ENCODE peak calls at places on chromosomes 3 and 15, in six cellular contexts. K is aorta, A is brain microvascular endothelial cell, F is ascending aorta, H is AG04449, T is AG10803. S is an unnamed sample.

GRCh38 chr3:81195483-81195882 is 566.0 kb downstream of the GBE1 start:
- DNase-seq in F (no peak), T (no peak), A (no peak), H (no peak), K (no peak), S (no peak)

GRCh38 chr3:193831495-193832455 is 238.8 kb downstream of the OPA1 start:
- DNase-seq in A (no peak), F (no peak), H (no peak), T (no peak), K (no peak), S (no peak)

GRCh38 chr15:73601449-73602425 is 31.5 kb downstream of the NPTN start:
- DNase-seq in A (peak), F (no peak), H (no peak), K (peak), T (peak), S (no peak)

GRCh38 chr15:33031324-33031736 is 163.2 kb downstream of the FMN1 start:
- DNase-seq in F (no peak), H (no peak), T (peak), K (no peak), A (peak), S (no peak)

GRCh38 chr3:82496890-82497560 is 735.6 kb upstream of the GBE1 start:
- DNase-seq in A (no peak), F (no peak), H (no peak), T (no peak), K (no peak), S (no peak)

GRCh38 chr15:36361351-36361870 is 218.0 kb upstream of the CDIN1 start:
- DNase-seq in H (no peak), F (no peak), K (no peak), A (peak), T (peak), S (no peak)

GRCh38 chr15:55734641-55735040 is 8.3 kb downstream of the PRTG start:
- DNase-seq in F (no peak), K (no peak), H (no peak), T (no peak), A (no peak), S (no peak)

GRCh38 chr15:38389924-38390542 is 63.9 kb upstream of the FAM98B start:
- DNase-seq in H (no peak), A (peak), T (peak), F (peak), K (peak), S (peak)

GRCh38 chr3:9311265-9311664 is 51.6 kb upstream of the THUMPD3 start:
- DNase-seq in A (no peak), K (no peak), T (no peak), H (no peak), F (no peak), S (no peak)

GRCh38 chr15:69297642-69298353 is 914 bp upstream of the PAQR5 start:
- DNase-seq in F (no peak), T (no peak), A (no peak), K (peak), H (no peak), S (no peak)

GRCh38 chr15:69296606-69297005 is 2.1 kb upstream of the PAQR5 start:
- DNase-seq in F (no peak), K (no peak), A (no peak), H (no peak), T (no peak), S (no peak)

GRCh38 chr15:69298697-69299441 is at the start of gene PAQR5:
- DNase-seq in F (no peak), T (no peak), K (peak), H (no peak), A (no peak), S (no peak)

GRCh38 chr15:69299451-69300128 is 878 bp downstream of the PAQR5 start:
- DNase-seq in H (no peak), F (no peak), A (no peak), K (peak), T (no peak), S (no peak)

GRCh38 chr15:69298354-69298696 is 387 bp upstream of the PAQR5 start:
- DNase-seq in K (peak), F (no peak), A (no peak), T (no peak), H (no peak), S (no peak)
- H3K4me3 ChIP-seq in K (peak), F (peak), A (no peak), T (peak), H (peak), S (peak)

GRCh38 chr3:185151959-185152432 is 864 bp downstream of the C3orf70 start:
- DNase-seq in H (no peak), K (no peak), A (no peak), F (no peak), T (peak), S (no peak)
- H3K4me3 ChIP-seq in H (peak), K (peak), A (peak), F (peak), T (peak), S (peak)

GRCh38 chr3:152073267-152073666 is 195.5 kb upstream of the MBNL1 start:
- DNase-seq in H (no peak), F (no peak), K (no peak), T (peak), A (peak), S (no peak)
- H3K4me3 ChIP-seq in H (no peak), F (peak), K (no peak), T (no peak), A (no peak), S (no peak)

DNA sequence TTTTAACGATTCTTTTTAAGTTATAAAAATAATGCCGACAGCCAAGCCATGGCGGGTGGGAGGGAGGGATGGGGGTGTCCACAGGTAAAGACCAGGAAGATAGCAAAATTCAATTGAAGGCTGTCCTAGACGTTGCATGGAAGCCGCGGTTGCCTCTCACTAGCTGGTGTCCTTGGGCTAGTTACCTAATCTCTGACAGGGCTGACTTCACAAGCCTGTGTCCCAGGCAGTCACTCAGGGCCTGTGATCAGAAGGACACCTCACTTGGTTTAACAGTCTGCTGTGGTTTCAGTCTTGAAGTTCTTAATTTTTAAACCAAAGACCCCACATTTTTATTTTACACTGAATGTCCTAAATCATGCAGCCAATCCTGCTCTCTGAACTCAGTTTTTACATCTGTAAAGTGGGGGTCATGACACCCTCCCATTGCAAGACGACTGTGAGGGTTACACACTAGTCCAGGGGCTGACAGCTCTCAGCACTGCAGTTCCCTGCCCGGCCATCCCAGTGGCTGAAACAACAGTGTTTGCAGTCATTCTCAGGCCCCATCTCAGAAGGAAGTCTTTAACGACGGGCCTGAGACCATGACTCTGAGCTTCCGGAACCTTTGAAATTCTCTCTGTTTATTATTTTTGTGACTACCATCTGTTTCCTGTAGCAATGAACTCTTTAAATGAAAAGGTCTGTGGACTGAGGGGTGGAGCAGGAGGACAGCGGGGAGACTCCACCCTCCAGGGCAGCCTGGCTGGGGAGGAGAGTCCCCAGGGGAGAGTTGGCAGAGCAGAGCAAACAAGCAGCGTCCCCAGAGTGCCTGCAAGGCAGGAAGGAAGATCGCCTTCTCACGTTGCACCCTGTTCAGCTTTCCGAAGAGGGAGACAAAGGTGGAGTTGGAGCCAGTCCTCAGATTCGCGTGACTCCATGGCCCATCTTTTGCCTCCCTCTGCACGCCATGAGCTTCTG is 525.4 kb upstream of the PROK2 start:
- DNase-seq in H (peak), F (no peak), T (peak), A (peak), K (peak), S (no peak)
- H3K4me3 ChIP-seq in H (no peak), F (no peak), T (no peak), A (no peak), K (no peak), S (no peak)

GRCh38 chr3:69004183-69004582 is 9.3 kb downstream of the EOGT start:
- DNase-seq in F (no peak), T (no peak), K (no peak), H (no peak), A (no peak), S (no peak)

GRCh38 chr3:69008980-69009379 is 4.5 kb downstream of the EOGT start:
- DNase-seq in A (no peak), K (no peak), H (no peak), F (no peak), T (peak), S (no peak)

GRCh38 chr3:69009559-69010410 is 3.7 kb downstream of the EOGT start:
- DNase-seq in F (peak), T (peak), K (peak), A (peak), H (peak), S (peak)

GRCh38 chr3:69006083-69006482 is 7.4 kb downstream of the EOGT start:
- DNase-seq in F (no peak), T (no peak), K (no peak), A (no peak), H (no peak), S (no peak)

DNA sequence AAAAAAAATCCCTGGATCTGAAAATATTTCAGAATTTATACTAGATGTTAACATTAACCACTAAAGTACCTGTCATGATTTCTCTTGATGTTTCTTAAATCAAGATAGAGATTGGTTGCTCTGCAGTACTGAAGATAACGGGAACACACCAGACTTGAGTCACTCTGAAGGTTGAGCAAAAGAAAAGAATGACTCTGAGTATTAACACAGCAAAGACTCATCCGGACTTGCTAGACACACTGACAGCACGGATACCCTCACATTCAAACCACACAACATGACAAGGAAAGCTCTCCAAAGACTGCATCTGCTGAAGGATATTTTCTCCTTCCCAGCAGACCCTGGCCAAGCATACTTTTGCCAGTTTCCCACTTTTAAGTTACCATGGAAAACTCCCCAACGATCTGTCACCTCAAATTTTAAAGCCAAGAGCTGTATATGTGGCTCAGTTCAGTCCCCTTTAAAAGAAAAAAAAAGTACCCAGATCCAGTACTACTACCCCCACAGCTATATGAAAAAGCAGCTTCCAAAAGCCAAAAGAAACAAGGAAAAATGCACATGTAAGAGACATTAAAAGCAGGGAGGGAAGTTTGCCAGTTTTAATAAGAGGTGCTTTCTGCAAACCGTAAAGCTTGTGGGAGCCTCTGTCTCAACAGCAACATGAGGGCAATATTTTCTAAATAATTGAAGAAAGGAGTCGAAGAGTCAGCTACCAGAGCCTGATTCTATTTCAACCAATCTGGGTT is 8.2 kb downstream of the EOGT start:
- DNase-seq in H (peak), T (no peak), A (no peak), F (no peak), K (no peak), S (no peak)
- H3K4me3 ChIP-seq in H (no peak), T (no peak), A (no peak), F (peak), K (peak), S (no peak)

GRCh38 chr15:89408512-89409183 is 74.0 kb upstream of the POLG start:
- DNase-seq in K (no peak), A (no peak), F (no peak), H (no peak), T (no peak), S (no peak)

GRCh38 chr15:89406218-89406716 is 71.6 kb upstream of the POLG start:
- DNase-seq in K (no peak), F (no peak), T (no peak), A (no peak), H (no peak), S (no peak)

GRCh38 chr15:89404023-89404422 is 69.4 kb upstream of the POLG start:
- DNase-seq in A (no peak), F (no peak), K (no peak), H (no peak), T (no peak), S (no peak)

GRCh38 chr15:89409184-89409992 is 74.8 kb upstream of the POLG start:
- DNase-seq in H (no peak), T (no peak), K (no peak), A (no peak), F (no peak), S (no peak)

DNA sequence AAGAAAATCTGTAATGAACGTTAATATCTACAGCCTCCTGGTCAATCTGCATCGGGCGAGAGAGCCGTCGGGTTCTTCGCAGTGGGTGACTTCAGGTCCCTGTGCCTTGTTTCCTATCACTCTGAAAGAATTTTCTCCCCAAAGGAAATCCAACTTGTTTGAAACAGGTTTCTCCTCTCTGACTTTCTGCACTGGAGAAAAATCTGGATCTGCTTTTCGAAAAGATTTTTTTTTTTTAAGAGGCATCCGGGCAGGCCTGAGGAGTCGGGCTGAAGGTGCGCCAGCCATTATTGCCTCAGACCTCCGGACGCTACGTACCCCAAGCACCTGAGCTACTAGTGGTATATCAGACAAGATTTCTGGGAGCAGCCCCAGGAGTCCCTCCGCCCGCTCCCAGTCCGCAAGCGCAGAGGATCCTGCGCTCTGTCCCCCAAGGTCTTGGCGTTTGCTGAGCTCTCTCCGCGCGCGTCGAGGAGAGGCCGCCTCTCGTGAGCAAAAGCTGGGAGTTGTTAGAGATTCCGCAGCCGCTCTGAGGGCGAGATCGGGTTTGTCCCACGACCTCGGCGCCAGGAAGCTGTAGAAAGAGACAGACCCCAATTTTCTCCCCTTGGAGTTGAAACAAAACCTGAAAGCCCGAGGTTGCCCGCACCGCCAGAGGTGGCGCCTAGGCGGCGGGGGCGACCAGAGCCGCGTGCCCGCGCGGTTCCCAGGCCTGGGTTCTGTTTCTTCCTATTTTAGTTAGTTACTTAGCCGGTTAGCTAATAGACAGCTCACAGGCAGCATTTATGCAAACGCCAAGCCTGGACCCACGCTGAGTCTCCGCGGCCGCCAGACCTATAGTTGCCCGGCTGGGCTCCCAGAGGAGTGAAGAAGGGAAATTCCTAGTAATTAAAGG is 72.4 kb upstream of the POLG start:
- DNase-seq in A (no peak), F (no peak), K (no peak), T (no peak), H (no peak), S (no peak)
- H3K4me3 ChIP-seq in A (no peak), F (peak), K (no peak), T (no peak), H (no peak), S (no peak)

DNA sequence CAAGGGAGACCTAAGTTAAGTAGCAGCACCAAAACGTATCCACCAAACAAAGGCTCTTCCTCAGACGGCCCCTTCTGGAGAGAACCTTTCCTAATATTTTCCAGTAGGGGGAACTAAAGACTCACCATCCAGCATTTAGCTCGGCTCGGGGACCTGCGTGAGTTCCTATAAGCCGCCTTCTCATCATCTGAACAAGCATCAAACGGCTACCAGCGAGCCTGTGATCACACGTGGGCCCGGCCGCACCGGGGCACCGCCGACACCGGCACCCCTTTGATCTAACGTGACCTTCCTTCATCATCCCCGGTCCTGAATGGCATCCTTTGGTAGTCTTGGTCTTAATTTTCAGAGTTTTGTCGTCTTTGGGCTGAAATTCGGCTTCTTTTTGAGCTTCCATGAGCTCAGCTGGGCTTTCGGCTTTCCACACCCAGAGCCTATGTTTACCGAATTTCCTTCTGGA is 1.4 kb upstream of the ROBO2 start:
- DNase-seq in A (peak), F (peak), H (peak), T (peak), K (peak), S (peak)
- H3K4me3 ChIP-seq in A (peak), F (peak), H (peak), T (peak), K (peak), S (peak)

DNA sequence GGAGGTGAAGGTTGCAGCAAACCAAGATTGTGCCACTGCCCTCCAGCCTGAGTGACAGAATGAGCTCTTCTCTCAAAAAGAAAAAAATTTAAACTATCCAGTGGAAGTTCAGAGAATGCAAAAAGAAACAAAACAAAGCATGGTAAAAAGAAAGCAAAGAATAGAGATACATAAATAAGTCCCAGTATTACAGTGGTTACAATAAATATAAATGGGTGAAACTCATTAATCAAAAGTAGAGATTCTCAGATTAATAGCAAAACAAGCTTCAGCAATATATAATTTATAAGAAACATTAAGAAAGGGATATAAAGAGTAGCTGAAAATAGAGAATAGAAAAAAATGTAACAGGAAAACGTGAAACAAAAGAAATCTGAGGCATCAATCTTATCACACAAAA is 23.6 kb upstream of the GHSR start:
- DNase-seq in A (no peak), T (no peak), H (no peak), F (no peak), K (no peak), S (no peak)
- H3K4me3 ChIP-seq in A (no peak), T (no peak), H (no peak), F (no peak), K (no peak), S (no peak)

GRCh38 chr3:37863949-37864822 is 2.5 kb downstream of the CTDSPL start:
- DNase-seq in K (no peak), H (no peak), F (no peak), T (no peak), A (no peak), S (no peak)

GRCh38 chr3:37863552-37863865 is 1.8 kb downstream of the CTDSPL start:
- DNase-seq in F (no peak), K (no peak), T (no peak), A (no peak), H (no peak), S (no peak)

GRCh38 chr3:37862219-37862711 is 585 bp downstream of the CTDSPL start:
- DNase-seq in T (peak), A (peak), K (peak), H (no peak), F (peak), S (no peak)

GRCh38 chr3:37861540-37862051 is at the start of gene CTDSPL:
- DNase-seq in K (peak), H (no peak), A (no peak), T (peak), F (peak), S (no peak)

GRCh38 chr3:37862712-37863551 is 1.3 kb downstream of the CTDSPL start:
- DNase-seq in A (peak), T (peak), H (no peak), K (no peak), F (no peak), S (no peak)
- H3K4me3 ChIP-seq in A (peak), T (peak), H (peak), K (peak), F (peak), S (peak)